ENCODE peak calls at places on chromosomes 2 and 18, in five cellular contexts. T is endodermal cell, R is H9, C is GM12878, V is fibroblast of lung. Q is an unnamed sample.

GRCh38 chr2:119223521-119224390 is at the start of gene STEAP3:
- DNase-seq in T (peak), R (peak), C (no peak), V (peak), Q (no peak)

GRCh38 chr2:149063177-149063576 is 24.7 kb downstream of the LYPD6B start:
- DNase-seq in T (peak), R (no peak), C (no peak), V (no peak), Q (no peak)

GRCh38 chr2:108978709-108979111 is 10.3 kb downstream of the EDAR start:
- DNase-seq in T (peak), R (no peak), C (no peak), V (peak), Q (no peak)

GRCh38 chr18:57073516-57074187 is 73.2 kb upstream of the BOD1L2 start:
- DNase-seq in T (no peak), R (no peak), C (no peak), V (no peak), Q (no peak)

GRCh38 chr2:128410758-128411215 is 92.1 kb upstream of the HS6ST1 start:
- DNase-seq in T (peak), R (peak), C (no peak), V (no peak), Q (no peak)

GRCh38 chr2:148903294-148903693 is 28.3 kb downstream of the KIF5C start:
- DNase-seq in T (no peak), R (no peak), C (no peak), V (no peak), Q (no peak)

GRCh38 chr18:80181642-80182461 is 65.5 kb downstream of the PARD6G start:
- DNase-seq in T (no peak), R (no peak), C (no peak), V (no peak), Q (no peak)

GRCh38 chr2:100879296-100879695 is 59.4 kb downstream of the NPAS2 start:
- DNase-seq in T (no peak), R (no peak), C (no peak), V (no peak), Q (no peak)

GRCh38 chr2:209636066-209636465 is 135.6 kb upstream of the UNC80 start:
- DNase-seq in T (no peak), R (no peak), C (no peak), V (peak), Q (no peak)

GRCh38 chr18:76592981-76593381 is 97.9 kb upstream of the ZNF516 start:
- DNase-seq in T (peak), R (no peak), C (no peak), V (no peak), Q (no peak)

GRCh38 chr2:234147335-234147861 is 96.9 kb downstream of the SPP2 start:
- DNase-seq in T (no peak), R (no peak), C (no peak), V (peak), Q (no peak)

GRCh38 chr2:44351088-44351487 is 10.2 kb downstream of the PREPL start:
- DNase-seq in T (no peak), R (no peak), C (no peak), V (peak), Q (no peak)

GRCh38 chr2:66446178-66446860 is 11.4 kb downstream of the MEIS1 start:
- DNase-seq in T (peak), R (peak), C (no peak), V (peak), Q (no peak)

GRCh38 chr2:7233126-7233525 is 315.9 kb downstream of the RNF144A start:
- DNase-seq in T (no peak), R (no peak), C (no peak), V (no peak), Q (no peak)

GRCh38 chr2:81324046-81324445 is 1019.5 kb upstream of the LRRTM1 start:
- DNase-seq in T (peak), R (peak), C (no peak), V (no peak), Q (no peak)

GRCh38 chr18:36128907-36129299 is 237 bp downstream of the SLC39A6 start:
- DNase-seq in T (no peak), R (no peak), C (no peak), V (no peak), Q (no peak)

GRCh38 chr2:45750484-45750883 is 99.0 kb downstream of the PRKCE start:
- DNase-seq in T (no peak), R (no peak), C (no peak), V (no peak), Q (no peak)

GRCh38 chr2:143768991-143769390 is 639.8 kb downstream of the ARHGAP15 start:
- DNase-seq in T (no peak), R (no peak), C (no peak), V (no peak), Q (no peak)

GRCh38 chr2:237000481-237000880 is 85.2 kb upstream of the COPS8 start:
- DNase-seq in T (no peak), R (no peak), C (no peak), V (no peak), Q (no peak)

GRCh38 chr18:50796495-50796894 is 23.3 kb downstream of the MRO start:
- DNase-seq in T (no peak), R (no peak), C (no peak), V (no peak), Q (no peak)

DNA sequence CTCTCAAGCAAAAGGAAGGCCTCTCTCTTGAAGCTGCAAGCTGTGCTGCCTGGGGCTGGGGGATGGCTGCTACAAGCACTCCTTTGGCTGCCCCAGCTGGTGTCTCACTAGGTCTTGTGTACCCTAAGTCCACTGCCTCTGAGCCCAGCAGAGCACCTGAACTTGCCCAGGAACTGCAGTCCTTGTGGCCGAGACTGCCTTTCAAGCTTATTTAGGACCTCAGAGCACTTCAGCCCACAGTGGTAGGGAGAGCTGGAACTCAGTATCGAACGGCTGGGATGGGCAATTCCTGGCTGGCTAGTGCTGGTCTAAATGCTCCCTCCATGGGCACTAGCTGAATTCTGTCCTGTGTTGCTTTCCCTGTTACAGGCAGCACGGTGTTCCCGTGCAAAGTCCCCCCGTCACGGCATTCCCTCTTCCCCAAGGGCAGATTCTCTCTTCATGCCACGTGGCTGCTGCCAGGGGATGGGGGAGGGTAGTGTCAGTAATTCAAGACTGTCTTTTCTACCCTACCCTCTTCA is 25.9 kb downstream of the STPG4 start:
- DNase-seq in T (peak), R (peak), C (no peak), V (no peak), Q (no peak)
- H3K27ac ChIP-seq in T (no peak), R (no peak), C (no peak), V (no peak), Q (no peak)

DNA sequence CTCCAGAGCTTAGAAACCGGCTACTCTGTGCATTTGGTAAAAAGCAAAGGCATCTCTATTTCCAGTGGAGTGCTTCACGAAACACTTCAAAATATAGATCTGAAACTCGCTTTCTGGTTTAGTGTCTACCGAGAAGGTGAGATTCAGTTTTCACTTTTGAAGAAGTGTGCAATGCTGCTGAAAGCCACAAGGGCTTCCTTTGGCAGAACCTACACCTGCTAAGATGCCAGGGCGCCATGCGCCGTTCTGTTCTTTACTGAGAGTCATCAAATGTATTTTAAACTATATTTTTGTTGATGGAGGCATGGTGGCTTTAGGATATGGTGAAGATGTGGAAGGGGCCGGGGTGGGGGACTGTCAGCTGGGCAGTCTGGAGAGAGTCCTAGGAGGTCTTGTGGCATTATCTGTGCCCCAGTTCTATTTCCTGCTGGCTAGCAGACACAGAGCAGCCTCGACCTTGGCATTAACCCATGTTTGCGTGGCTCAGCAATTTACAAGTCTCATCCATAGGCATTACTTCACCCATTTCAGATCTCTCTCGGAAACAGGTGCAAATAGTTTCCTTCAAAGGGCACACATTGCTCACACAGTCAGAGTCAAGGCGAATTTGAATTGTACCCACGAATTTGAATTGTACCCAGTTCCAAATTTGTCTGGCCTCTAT is 46.7 kb upstream of the KCNF1 start:
- DNase-seq in T (no peak), R (no peak), C (peak), V (no peak), Q (no peak)
- TF ChIP-seq CTCF in T (peak), R (peak), C (peak), V (no peak), Q (peak)

DNA sequence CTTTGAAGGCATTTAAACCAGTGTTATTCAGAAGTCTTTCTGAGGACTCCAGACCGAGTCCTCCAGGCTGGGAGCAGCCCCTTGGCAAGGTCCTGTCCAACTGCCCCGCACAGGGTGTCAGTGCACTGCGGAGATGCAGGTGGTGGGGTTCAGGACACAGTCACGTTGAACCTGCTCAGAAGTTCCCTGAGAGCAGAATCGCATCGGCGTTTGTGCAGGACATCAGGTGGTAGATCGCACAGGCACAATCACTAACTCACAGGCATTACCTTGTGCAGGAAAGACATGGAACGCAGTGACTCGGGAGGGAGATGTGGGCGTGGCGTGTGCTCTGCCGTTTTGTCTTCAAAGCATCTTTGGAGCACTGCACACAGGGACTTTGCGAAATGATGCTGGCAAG is 10.4 kb downstream of the COPS9 start:
- DNase-seq in T (no peak), R (peak), C (no peak), V (no peak), Q (no peak)
- H3K27ac ChIP-seq in T (no peak), R (no peak), C (no peak), V (no peak), Q (no peak)

GRCh38 chr2:235670974-235671787 is 177.3 kb downstream of the AGAP1 start:
- DNase-seq in T (peak), R (no peak), C (no peak), V (no peak), Q (no peak)
- TF ChIP-seq CTCF in T (no peak), R (no peak), C (no peak), V (no peak), Q (no peak)

DNA sequence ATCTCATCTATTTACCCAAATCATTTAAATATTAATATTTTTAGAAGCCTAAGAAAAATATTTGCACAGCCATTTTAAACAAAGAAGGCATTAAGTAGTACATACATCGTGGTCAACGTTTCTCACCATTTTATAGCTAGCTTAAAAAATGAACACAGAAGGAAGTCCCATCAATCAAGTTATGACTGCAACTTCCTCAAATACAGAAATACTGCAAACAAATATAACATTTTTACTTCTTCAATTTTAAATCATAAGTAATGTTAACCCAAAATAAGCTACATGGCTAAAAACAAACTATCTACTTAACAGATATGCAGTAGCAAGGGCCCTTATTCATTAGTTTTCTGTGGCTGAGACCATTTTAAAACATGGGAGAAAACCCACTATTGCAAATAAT is 30.6 kb downstream of the ITSN2 start:
- DNase-seq in T (no peak), R (no peak), C (no peak), V (no peak), Q (no peak)
- H3K27ac ChIP-seq in T (no peak), R (no peak), C (peak), V (no peak), Q (no peak)

DNA sequence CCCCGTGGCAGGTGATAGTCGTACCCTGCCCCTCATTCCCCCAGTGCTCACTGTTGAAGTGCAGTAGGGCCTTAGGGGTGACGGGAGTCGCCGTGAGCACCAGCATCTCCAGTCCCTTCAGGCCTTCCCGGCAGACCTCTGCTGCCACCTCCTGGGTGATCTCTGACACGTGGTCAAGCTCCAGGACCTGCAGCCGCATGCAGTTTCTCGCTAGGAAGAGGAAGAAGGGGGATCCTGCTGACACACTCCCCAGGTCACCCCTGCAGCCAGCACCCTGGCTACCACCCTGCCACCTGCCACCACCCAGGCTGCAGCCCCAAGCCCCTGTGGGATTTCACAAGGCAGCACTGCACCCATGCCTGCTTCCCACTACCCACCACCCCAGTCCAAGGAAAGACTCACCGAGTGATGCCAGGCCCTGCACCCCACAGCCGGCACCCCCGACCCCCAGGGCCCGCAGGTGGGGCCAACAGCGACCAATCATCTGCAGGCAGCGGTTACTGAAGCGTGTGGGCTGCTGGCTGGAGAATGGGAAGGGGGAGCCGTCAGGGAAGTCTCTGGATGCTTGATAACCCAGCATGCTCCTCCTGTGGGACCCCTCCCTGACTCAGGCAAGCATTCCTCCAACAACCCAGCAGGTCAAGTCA is 23.8 kb downstream of the FBXO41 start:
- DNase-seq in T (peak), R (peak), C (no peak), V (peak), Q (no peak)
- TF ChIP-seq CTCF in T (peak), R (peak), C (peak), V (peak), Q (no peak)

GRCh38 chr18:58891753-58892152 is 27.1 kb downstream of the ZNF532 start:
- DNase-seq in T (no peak), R (no peak), C (no peak), V (no peak), Q (no peak)
- H3K27ac ChIP-seq in T (no peak), R (no peak), C (no peak), V (peak), Q (no peak)

DNA sequence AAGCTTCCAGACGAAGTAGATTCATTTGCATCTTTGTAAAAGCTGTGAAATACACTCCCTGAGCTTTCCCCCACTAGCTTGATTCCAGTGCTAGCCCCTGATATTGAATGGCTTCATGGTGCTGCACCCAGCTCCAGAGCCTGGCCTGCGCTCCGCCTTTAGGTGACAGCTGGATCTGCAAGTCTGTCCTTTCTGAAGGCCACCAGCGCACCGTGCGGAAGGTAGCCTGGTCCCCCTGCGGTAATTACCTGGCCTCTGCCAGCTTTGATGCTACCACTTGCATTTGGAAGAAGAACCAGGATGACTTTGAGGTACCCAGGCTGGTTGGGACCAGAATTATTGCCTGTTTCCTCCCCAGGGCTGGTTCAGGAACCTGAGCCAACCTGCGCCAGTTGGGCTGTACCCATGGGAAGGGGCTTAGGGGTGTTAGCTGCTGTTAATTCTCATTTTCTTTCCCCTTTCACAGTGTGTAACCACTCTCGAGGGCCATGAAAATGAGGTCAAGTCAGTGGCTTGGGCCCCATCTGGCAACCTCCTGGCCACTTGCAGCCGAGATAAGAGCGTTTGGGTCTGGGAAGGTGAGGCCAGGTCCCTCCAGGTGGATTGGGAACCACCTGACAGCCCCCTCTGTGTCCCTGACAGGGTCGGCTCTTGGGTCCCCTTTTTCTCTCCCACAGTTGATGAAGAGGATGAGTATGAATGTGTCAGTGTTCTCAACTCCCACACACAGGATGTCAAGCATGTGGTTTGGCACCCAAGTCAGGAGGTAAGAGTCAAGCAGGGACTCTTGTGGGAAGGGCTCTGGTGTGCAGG is 1.3 kb downstream of the CIAO1 start:
- DNase-seq in T (peak), R (peak), C (no peak), V (peak), Q (no peak)
- TF ChIP-seq CTCF in T (peak), R (peak), C (peak), V (peak), Q (no peak)